ENCODE peak calls at places on chromosome 15, in four cellular contexts. T is HT1080, Z is MCF 10A, B is SHP77. P is an unnamed sample.

GRCh38 chr15:29333261-29333660 is 63.6 kb upstream of the NSMCE3 start:
- DNase-seq in T (no peak), Z (no peak), B (no peak), P (no peak)

GRCh38 chr15:95017950-95018349 is 786.6 kb downstream of the MCTP2 start:
- DNase-seq in T (no peak), Z (peak; percentile 67), B (no peak), P (no peak)

GRCh38 chr15:51190424-51191068 is 95.8 kb upstream of the TNFAIP8L3 start:
- DNase-seq in T (no peak), Z (no peak), B (no peak), P (no peak)

GRCh38 chr15:85707519-85708338 is 87.0 kb downstream of the KLHL25 start:
- DNase-seq in T (peak; percentile 35), Z (no peak), B (no peak), P (no peak)

GRCh38 chr15:85312925-85313324 is 67.5 kb upstream of the AKAP13 start:
- DNase-seq in T (no peak), Z (peak; percentile 37), B (no peak), P (peak; percentile 58)

GRCh38 chr15:86505951-86506350 is 426.3 kb downstream of the AGBL1 start:
- DNase-seq in T (no peak), Z (no peak), B (no peak), P (no peak)

GRCh38 chr15:40691737-40692136 is 3.2 kb upstream of the RAD51 start:
- DNase-seq in T (no peak), Z (peak; percentile 22), B (no peak), P (no peak)

GRCh38 chr15:32730677-32731654 is 13.2 kb downstream of the GREM1 start:
- DNase-seq in T (no peak), Z (peak; percentile 82), B (peak; percentile 79), P (no peak)

GRCh38 chr15:48336940-48337339 is 5.7 kb downstream of the DUT start:
- DNase-seq in T (no peak), Z (peak; percentile 21), B (no peak), P (no peak)

P was measured in HS-27A.